ENCODE peak calls at places on chromosome 2, in five cellular contexts. E, Q, M, R and A are unnamed samples.

GRCh38 chr2:85231952-85232351 is 95.8 kb downstream of the TGOLN2 start:
- DNase-seq in M (no peak), Q (no peak), E (no peak), R (no peak), A (no peak)

GRCh38 chr2:88692187-88692586 is 714 bp downstream of the RPIA start:
- DNase-seq in M (peak; percentile 2), E (peak; percentile 7), R (no peak), Q (no peak), A (no peak)

GRCh38 chr2:32864761-32865160 is 82.0 kb upstream of the LTBP1 start:
- DNase-seq in R (no peak), M (peak; percentile 86), E (peak; percentile 93), Q (no peak), A (no peak)

GRCh38 chr2:73359915-73360697 is 25.5 kb upstream of the ALMS1 start:
- DNase-seq in M (no peak), E (no peak), Q (no peak), R (no peak), A (no peak)

GRCh38 chr2:223779877-223780276 is 57.5 kb downstream of the AP1S3 start:
- DNase-seq in E (peak; percentile 34), R (no peak), Q (peak; percentile 41), M (no peak), A (peak; percentile 42)

GRCh38 chr2:177772529-177772928 is 300.0 kb downstream of the PDE11A start:
- DNase-seq in M (peak; percentile 13), R (no peak), E (peak; percentile 30), Q (no peak), A (peak; percentile 10)

GRCh38 chr2:46825958-46826897 is 89.4 kb downstream of the MCFD2 start:
- DNase-seq in Q (no peak), E (peak; percentile 85), M (peak; percentile 81), R (no peak), A (no peak)

GRCh38 chr2:240437861-240438809 is 2.7 kb downstream of the GPC1 start:
- DNase-seq in M (peak; percentile 16), R (no peak), Q (peak; percentile 64), E (peak; percentile 42), A (peak; percentile 78)

GRCh38 chr2:11509657-11510360 is 24.0 kb upstream of the GREB1 start:
- DNase-seq in E (no peak), Q (no peak), M (no peak), R (no peak), A (no peak)

GRCh38 chr2:128643221-128644065 is 324.8 kb upstream of the HS6ST1 start:
- DNase-seq in M (no peak), E (no peak), R (peak; percentile 25), Q (no peak), A (no peak)

GRCh38 chr2:123500988-123501387 is 524.1 kb upstream of the CNTNAP5 start:
- DNase-seq in E (no peak), R (no peak), Q (no peak), M (no peak), A (no peak)

GRCh38 chr2:231780123-231780908 is 766 bp downstream of the PDE6D start:
- DNase-seq in R (no peak), E (peak; percentile 34), M (peak; percentile 34), Q (peak; percentile 12), A (peak; percentile 11)

DNA sequence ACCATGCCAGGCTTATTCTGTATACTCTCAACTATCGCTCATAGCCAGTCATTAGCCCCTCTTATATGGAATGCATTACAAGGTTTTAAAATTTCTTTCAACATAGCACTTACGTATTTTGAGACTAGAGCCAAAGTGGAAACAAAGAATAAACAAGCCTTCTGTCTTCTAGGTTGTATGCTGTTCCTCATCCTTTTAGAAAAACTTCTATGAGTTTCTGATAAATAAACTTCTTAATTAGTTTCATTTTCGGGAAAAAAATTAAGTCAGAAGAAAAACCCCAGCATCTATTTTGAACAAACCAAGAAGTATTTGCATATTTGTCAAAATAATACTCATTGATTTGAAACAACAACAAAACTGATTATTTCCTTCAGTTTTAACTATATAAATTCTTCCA is 833.5 kb downstream of the TRIB2 start:
- DNase-seq in Q (no peak), M (no peak), E (no peak), R (no peak), A (no peak)
- H3K9me3 ChIP-seq in Q (no peaks in the 10 kb centered on the region), M (no peaks in the 10 kb centered on the region), E (peaks cover 5% of the 10 kb centered on the region), R (no peaks in the 10 kb centered on the region), A (no peaks in the 10 kb centered on the region)

GRCh38 chr2:174327559-174327897 is 7.2 kb upstream of the SP9 start:
- DNase-seq in R (no peak), Q (no peak), M (no peak), E (no peak), A (no peak)

GRCh38 chr2:174329157-174329715 is 5.5 kb upstream of the SP9 start:
- DNase-seq in Q (no peak), E (no peak), R (no peak), M (no peak), A (no peak)

GRCh38 chr2:174326880-174327558 is 7.7 kb upstream of the SP9 start:
- DNase-seq in R (no peak), E (no peak), M (no peak), Q (no peak), A (no peak)

GRCh38 chr2:174328309-174329156 is 6.2 kb upstream of the SP9 start:
- DNase-seq in Q (no peak), R (no peak), E (no peak), M (no peak), A (no peak)

DNA sequence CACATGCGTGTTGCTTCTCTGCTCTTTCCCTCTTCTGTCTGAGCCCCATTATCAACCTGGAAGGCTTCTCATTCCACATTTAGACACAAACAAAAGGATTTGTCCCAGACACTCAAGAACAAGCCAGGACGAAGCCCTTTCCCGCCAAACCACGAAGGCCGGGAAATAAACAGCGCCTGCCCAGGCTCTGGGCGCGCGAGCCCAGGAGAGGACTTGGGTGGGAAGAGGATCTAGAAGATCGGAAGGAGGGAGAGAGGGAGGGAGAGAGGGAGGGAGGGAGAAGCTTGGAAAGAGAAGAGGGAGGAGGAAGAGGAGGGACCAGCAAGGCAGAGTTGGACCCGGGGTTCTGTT is 6.8 kb upstream of the SP9 start:
- DNase-seq in E (no peak), R (no peak), M (no peak), Q (no peak), A (no peak)
- H3K27me3 ChIP-seq in E (peaks cover 88% of the 10 kb centered on the region), R (peaks cover 11% of the 10 kb centered on the region), M (peaks cover 73% of the 10 kb centered on the region), Q (no peaks in the 10 kb centered on the region), A (peaks cover 71% of the 10 kb centered on the region)

GRCh38 chr2:95374451-95374915 is 28.0 kb upstream of the FAHD2A start:
- DNase-seq in E (no peak), M (no peak), R (no peak), Q (no peak), A (no peak)
- H3K9me3 ChIP-seq in E (no peaks in the 10 kb centered on the region), M (no peaks in the 10 kb centered on the region), R (no peaks in the 10 kb centered on the region), Q (no peaks in the 10 kb centered on the region), A (no peaks in the 10 kb centered on the region)

GRCh38 chr2:21642647-21643046 is 518.9 kb downstream of the TDRD15 start:
- DNase-seq in E (peak; percentile 27), Q (no peak), R (no peak), M (no peak), A (peak; percentile 65)

GRCh38 chr2:21643180-21643579 is 519.4 kb downstream of the TDRD15 start:
- DNase-seq in E (peak; percentile 71), Q (no peak), R (no peak), M (peak; percentile 2), A (no peak)

DNA sequence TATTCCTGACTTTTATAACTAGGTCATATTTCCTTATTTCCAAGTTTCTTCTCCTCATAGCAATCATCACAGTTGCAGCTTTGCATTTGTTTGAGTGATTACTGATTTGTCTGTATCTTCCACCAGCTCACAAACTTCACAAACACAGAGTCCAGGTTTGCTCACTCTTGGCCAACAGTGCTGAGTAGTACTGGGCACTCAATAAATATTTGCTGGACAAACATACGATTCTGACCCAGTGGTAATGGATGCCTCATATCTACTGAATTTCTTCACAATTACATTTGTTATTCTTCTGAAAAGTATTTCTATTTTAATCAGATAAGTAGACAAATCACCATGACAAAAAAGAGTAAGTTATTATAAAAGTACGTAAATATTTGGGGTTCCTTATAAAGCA is 516.3 kb downstream of the TDRD15 start:
- DNase-seq in E (no peak), M (no peak), Q (no peak), R (no peak), A (no peak)
- H3K27me3 ChIP-seq in E (no peaks in the 10 kb centered on the region), M (no peaks in the 10 kb centered on the region), Q (no peaks in the 10 kb centered on the region), R (no peaks in the 10 kb centered on the region), A (no peaks in the 10 kb centered on the region)

GRCh38 chr2:168165418-168165817 is 82.0 kb downstream of the STK39 start:
- DNase-seq in R (no peak), Q (no peak), M (peak; percentile 51), E (no peak), A (no peak)
- H3K9me3 ChIP-seq in R (no peaks in the 10 kb centered on the region), Q (no peaks in the 10 kb centered on the region), M (no peaks in the 10 kb centered on the region), E (no peaks in the 10 kb centered on the region), A (no peaks in the 10 kb centered on the region)

DNA sequence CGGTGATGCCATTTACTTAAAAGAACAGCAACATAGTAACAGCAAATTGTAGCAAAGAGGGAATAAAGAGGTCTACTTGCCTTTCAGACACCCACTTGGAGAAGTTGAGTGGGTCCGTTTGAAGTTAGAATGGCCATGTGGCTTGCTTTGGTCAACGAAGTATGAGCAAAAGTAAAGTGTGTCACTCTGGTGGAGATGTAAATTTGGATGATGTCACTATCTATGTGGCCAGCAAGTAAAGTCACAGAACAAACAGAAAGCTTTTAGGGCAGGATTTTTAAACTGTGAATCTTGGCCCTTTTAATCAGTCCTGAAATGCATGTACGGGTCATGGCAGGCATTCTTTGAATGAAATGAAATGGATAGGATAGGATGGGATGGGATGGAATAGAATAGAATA is 120.3 kb downstream of the PAX3 start:
- DNase-seq in M (no peak), R (no peak), Q (no peak), E (no peak), A (no peak)
- H3K27me3 ChIP-seq in M (peaks cover 2% of the 10 kb centered on the region), R (no peaks in the 10 kb centered on the region), Q (no peaks in the 10 kb centered on the region), E (no peaks in the 10 kb centered on the region), A (peaks cover 33% of the 10 kb centered on the region)

GRCh38 chr2:173347305-173348168 is 7.1 kb upstream of the CDCA7 start:
- DNase-seq in E (no peak), M (no peak), Q (peak; percentile 15), R (no peak), A (no peak)
- H3K9me3 ChIP-seq in E (no peaks in the 10 kb centered on the region), M (peaks cover 7% of the 10 kb centered on the region), Q (peaks cover 16% of the 10 kb centered on the region), R (peaks cover 13% of the 10 kb centered on the region), A (no peaks in the 10 kb centered on the region)

DNA sequence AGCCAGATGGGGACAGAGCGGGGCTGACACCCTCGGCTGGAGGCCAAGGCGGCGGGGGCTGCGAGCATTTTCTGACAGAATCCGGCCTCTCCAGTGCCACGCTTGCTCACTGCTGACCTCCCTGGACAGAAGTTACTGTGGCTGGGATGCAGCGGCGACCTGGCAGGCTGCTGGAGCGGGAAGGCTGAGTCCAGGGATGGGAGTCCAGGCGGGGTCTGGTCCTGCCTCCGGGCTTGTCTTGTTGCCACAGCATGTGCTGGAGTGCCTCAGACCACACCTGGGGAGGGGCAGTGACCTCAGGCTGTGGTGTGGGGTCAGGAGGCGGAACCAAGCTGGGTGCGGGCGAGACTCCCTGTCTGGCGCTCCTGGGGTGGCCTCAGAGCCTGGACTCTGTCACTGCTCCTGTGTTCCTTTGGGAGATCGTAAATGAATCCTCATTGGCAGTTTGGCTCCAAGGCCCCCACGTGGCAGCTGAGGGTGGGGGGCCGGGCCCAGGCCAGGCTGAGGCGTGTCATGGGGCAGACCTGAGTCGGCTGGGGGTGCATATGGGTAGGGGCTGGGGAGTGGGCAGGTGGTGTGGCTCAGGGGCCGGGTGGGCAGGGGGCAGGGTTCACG is 5.5 kb downstream of the BOK start:
- DNase-seq in E (no peak), Q (no peak), M (no peak), R (no peak), A (peak; percentile 83)
- H3K27me3 ChIP-seq in E (no peaks in the 10 kb centered on the region), Q (no peaks in the 10 kb centered on the region), M (no peaks in the 10 kb centered on the region), R (no peaks in the 10 kb centered on the region), A (no peaks in the 10 kb centered on the region)